ENCODE peak calls at places on chromosome 6, in ten cellular contexts. T is nucleus accumbens; G is iris pigment epithelial cell; S is stimulated activated CD4-positive, alpha-beta T cell treated with anti-CD3 and anti-CD28 coated beads, Interleukin-12 subunit alpha, Interleukin-12 subunit beta, amount 100 ng/mL, for 48 hours; R is breast epithelium; K is NCI-H748 treated with DMSO at 0.1 percent for 48 hours; X is EL; B is activated T-cell treated with anti-CD3 and anti-CD28 coated beads, Interleukin-2, amount 50 U/mL, for 48 hours; Q is left lobe of liver; C is AG10803. E is an unnamed sample.

GRCh38 chr6:3398755-3399671 is 57.8 kb downstream of the SLC22A23 start:
- DNase-seq in T (no peak), G (no peak), S (no peak), R (no peak), K (no peak), X (no peak), B (no peak), Q (no peak), C (no peak), E (no peak)

GRCh38 chr6:151501511-151502136 is 7.8 kb downstream of the CCDC170 start:
- DNase-seq in T (no peak), G (no peak), S (no peak), R (no peak), K (no peak), X (no peak), B (no peak), Q (no peak), C (no peak), E (no peak)

GRCh38 chr6:138242987-138243592 is 24.8 kb upstream of the PBOV1 start:
- DNase-seq in T (no peak), G (no peak), S (no peak), R (no peak), K (peak; percentile 23), X (no peak), B (no peak), Q (no peak), C (no peak), E (peak; percentile 81)

GRCh38 chr6:27129095-27129815 is 118.2 kb upstream of the PRSS16 start:
- DNase-seq in T (no peak), G (peak; percentile 26), S (no peak), R (no peak), K (peak; percentile 81), X (no peak), B (no peak), Q (no peak), C (no peak), E (peak; percentile 34)

GRCh38 chr6:16136536-16137450 is 7.9 kb downstream of the MYLIP start:
- DNase-seq in T (no peak), G (peak; percentile 95), S (no peak), R (no peak), K (no peak), X (peak; percentile 83), B (peak; percentile 58), Q (no peak), C (peak; percentile 86), E (no peak)

GRCh38 chr6:90079555-90080490 is 185.6 kb downstream of the GJA10 start:
- DNase-seq in T (no peak), G (no peak), S (peak; percentile 49), R (no peak), K (no peak), X (no peak), B (peak; percentile 79), Q (no peak), C (no peak), E (no peak)

GRCh38 chr6:158536891-158537798 is 22.7 kb upstream of the TMEM181 start:
- DNase-seq in T (peak; percentile 34), G (peak; percentile 66), S (no peak), R (peak; percentile 82), K (peak; percentile 31), X (peak; percentile 46), B (peak; percentile 39), Q (no peak), C (no peak), E (peak; percentile 91)

GRCh38 chr6:166308769-166309589 is 787 bp upstream of the PRR18 start:
- DNase-seq in T (no peak), G (no peak), S (no peak), R (peak; percentile 67), K (peak; percentile 83), X (no peak), B (no peak), Q (peak; percentile 76), C (no peak), E (peak; percentile 98)

GRCh38 chr6:125300992-125301434 is 754 bp downstream of the HDDC2 start:
- DNase-seq in T (no peak), G (peak; percentile 65), S (no peak), R (no peak), K (peak; percentile 9), X (peak; percentile 12), B (no peak), Q (no peak), C (peak; percentile 62), E (no peak)

E was measured in NCI-H146.